ENCODE peak calls at places on chromosome 11, in five cellular contexts. X is SK-N-SH, H is H1, W is K562, Q is HCT116. F is an unnamed sample.

GRCh38 chr11:78870655-78871054 is 296.0 kb upstream of the NARS2 start:
- DNase-seq in W (no peak), Q (no peak), H (no peak), X (no peak), F (no peak)

GRCh38 chr11:96113100-96113710 is 189.3 kb upstream of the MTMR2 start:
- DNase-seq in H (no peak), X (no peak), Q (no peak), W (no peak), F (no peak)

GRCh38 chr11:77089004-77089545 is 13.6 kb upstream of the OMP start:
- DNase-seq in X (no peak), Q (no peak), H (no peak), W (no peak), F (no peak)

GRCh38 chr11:10181811-10182210 is 112.2 kb downstream of the SBF2 start:
- DNase-seq in H (no peak), Q (peak), X (peak), W (no peak), F (peak)

GRCh38 chr11:65870706-65871681 is 1.6 kb downstream of the EFEMP2 start:
- DNase-seq in W (no peak), Q (no peak), H (no peak), X (no peak), F (no peak)

GRCh38 chr11:130536106-130537040 is 87.9 kb downstream of the ADAMTS15 start:
- DNase-seq in X (no peak), H (no peak), Q (no peak), W (no peak), F (peak)

GRCh38 chr11:26891501-26891900 is 102.4 kb upstream of the FIBIN start:
- DNase-seq in H (no peak), W (no peak), Q (no peak), X (no peak), F (no peak)

GRCh38 chr11:16184588-16184987 is 171.8 kb downstream of the SOX6 start:
- DNase-seq in X (no peak), W (peak), Q (no peak), H (no peak), F (peak)

DNA sequence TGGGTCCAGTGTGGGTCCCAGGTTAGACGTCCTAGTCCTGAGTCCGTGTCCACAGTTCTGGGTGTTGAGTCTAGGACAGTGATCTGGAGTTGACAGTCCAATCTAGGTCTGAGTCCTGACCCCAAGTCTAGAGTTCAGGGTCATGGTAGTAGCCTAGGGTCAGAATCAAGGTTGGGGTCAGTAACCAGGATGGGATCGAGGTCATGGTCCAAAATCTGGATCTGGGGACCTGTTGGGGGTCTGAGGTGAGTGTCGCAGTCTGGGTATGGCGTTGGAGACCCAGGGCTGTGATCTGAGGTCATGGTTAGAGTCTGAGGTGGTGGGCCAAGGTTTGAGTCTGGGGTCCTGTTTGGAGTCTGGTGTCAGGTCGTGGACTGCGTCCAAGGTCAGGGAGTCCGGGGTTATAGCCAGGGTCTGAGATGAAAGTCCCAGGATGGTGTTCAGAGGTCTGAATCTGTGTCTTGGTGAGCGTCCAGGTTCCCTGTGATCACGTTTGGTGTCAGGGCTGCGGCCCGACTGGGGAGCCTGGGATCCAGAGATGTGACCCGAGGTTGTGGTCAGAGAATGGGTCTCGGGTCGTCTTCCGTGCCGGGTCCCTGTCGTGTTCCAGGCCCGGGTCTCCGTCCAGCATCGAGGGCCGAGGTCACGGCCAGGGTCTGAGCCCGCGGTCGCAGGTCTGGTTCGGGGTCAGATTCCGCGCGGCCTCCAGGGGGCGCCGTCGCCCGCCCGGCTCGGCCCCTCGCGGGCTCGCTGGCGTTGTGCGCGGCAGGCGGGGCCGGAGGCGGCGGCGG is 445 bp upstream of the GRK2 start:
- DNase-seq in Q (no peak), H (peak), X (peak), W (peak), F (peak)
- TF ChIP-seq JUND in Q (no peak), H (no peak), X (no peak), W (no peak), F (no peak)

GRCh38 chr11:108780119-108780518 is 115.2 kb downstream of the DDX10 start:
- DNase-seq in Q (no peak), H (no peak), W (no peak), X (no peak), F (no peak)

GRCh38 chr11:108774037-108774436 is 109.2 kb downstream of the DDX10 start:
- DNase-seq in Q (no peak), W (no peak), X (no peak), H (no peak), F (no peak)

DNA sequence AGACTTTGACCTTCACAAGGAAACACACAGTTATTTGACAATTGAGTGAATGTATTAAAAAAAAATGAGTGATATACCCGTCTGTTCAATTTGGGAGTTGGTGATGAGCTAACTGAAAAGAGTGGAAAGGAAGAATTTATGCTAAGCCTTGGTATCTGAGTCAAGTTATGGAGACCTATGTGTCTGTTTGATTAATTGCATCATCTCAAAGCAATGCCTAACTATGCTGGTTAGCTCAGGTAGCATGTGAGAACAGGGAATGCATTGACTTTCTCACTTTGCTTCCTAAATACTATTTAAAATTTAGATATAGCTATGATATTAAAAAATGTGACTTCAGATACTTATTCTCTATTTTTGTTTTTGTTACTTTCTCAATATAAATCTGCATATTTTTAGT is 110.5 kb downstream of the DDX10 start:
- DNase-seq in X (no peak), H (no peak), W (no peak), Q (no peak), F (peak)
- TF ChIP-seq JUND in X (no peak), H (no peak), W (no peak), Q (no peak), F (no peak)

GRCh38 chr11:2529173-2529572 is 84.4 kb downstream of the KCNQ1 start:
- DNase-seq in H (no peak), Q (no peak), W (no peak), X (no peak), F (no peak)

GRCh38 chr11:2527621-2528291 is 82.9 kb downstream of the KCNQ1 start:
- DNase-seq in Q (no peak), H (no peak), W (no peak), X (no peak), F (no peak)

GRCh38 chr11:2526808-2527381 is 82.1 kb downstream of the KCNQ1 start:
- DNase-seq in W (peak), X (no peak), Q (no peak), H (peak), F (no peak)

GRCh38 chr11:2529636-2530035 is 84.8 kb downstream of the KCNQ1 start:
- DNase-seq in H (no peak), W (no peak), X (no peak), Q (no peak), F (no peak)

DNA sequence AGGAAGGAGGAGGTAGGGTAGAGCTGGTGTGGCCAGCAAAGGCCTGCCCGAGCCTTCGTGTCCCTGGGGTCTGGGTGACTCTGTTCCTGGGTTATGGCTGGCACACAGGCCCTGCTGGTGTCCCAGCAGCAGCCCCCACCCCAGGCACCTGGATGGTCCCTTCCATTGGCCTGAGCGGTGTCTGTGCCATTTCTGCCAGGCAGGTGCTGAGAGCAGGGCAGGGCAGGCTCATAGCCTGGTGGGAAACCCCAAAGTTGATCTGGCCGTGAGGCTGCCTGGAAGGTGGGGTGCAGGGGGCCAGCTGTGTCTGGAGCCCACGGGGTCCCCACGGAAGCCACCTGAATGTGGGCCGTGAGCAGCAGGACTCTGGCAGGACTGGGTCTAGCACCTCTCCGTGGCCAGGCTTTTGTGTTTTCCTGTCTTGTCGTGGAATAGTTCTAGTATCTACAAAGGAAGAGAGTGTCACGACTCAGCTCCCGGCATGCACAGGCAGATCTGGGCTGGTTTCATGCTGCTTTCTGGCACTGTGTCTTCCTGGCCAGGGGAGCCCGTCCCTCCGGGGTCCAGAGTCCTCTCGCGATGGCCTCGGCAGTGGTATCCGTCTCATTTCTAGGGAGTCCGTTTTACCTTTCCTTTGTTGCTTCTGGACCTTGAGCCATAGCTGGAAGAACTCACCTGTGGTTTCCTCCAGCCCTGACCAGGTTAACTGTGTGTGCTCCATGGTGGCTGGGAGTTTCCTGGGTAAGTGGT is 83.7 kb downstream of the KCNQ1 start:
- DNase-seq in Q (no peak), X (no peak), H (no peak), W (no peak), F (no peak)
- TF ChIP-seq JUND in Q (no peak), X (no peak), H (no peak), W (no peak), F (no peak)

GRCh38 chr11:12435264-12435663 is 57.9 kb downstream of the PARVA start:
- DNase-seq in X (no peak), Q (no peak), H (no peak), W (no peak), F (no peak)
- TF ChIP-seq JUND in X (no peak), Q (no peak), H (no peak), W (no peak), F (no peak)

GRCh38 chr11:64851831-64852337 is 7.4 kb upstream of the CDC42BPG start:
- DNase-seq in H (no peak), Q (no peak), W (no peak), X (no peak), F (no peak)

GRCh38 chr11:64852804-64853520 is 8.5 kb upstream of the CDC42BPG start:
- DNase-seq in H (no peak), W (no peak), Q (no peak), X (no peak), F (no peak)

GRCh38 chr11:64854157-64854533 is 9.7 kb upstream of the CDC42BPG start:
- DNase-seq in H (no peak), X (no peak), W (no peak), Q (no peak), F (no peak)

GRCh38 chr11:64854534-64855502 is 10.4 kb upstream of the CDC42BPG start:
- DNase-seq in X (no peak), W (peak), H (no peak), Q (peak), F (no peak)

GRCh38 chr11:64853709-64854108 is 9.3 kb upstream of the CDC42BPG start:
- DNase-seq in X (no peak), W (no peak), Q (no peak), H (no peak), F (no peak)
- TF ChIP-seq JUND in X (no peak), W (no peak), Q (no peak), H (no peak), F (no peak)

GRCh38 chr11:46357483-46357936 is 10.2 kb downstream of the DGKZ start:
- DNase-seq in Q (no peak), H (no peak), W (no peak), X (no peak), F (no peak)
- TF ChIP-seq JUND in Q (no peak), H (no peak), W (no peak), X (no peak), F (no peak)

F was measured in T47D.